ENCODE peak calls at places on chromosomes 16 and 17, in five cellular contexts. T is cardiac muscle cell, R is Calu3, N is AG04450, J is GM13976. L is an unnamed sample.

GRCh38 chr17:2057130-2057713 is 2.3 kb downstream of the HIC1 start:
- DNase-seq in J (peak), N (no peak), T (peak), R (no peak), L (no peak)

GRCh38 chr16:49649013-49649785 is 206.7 kb downstream of the ZNF423 start:
- DNase-seq in T (peak), R (no peak), N (no peak), J (no peak), L (no peak)

GRCh38 chr16:70747703-70748631 is 53.0 kb downstream of the VAC14 start:
- DNase-seq in N (no peak), J (no peak), T (peak), R (peak), L (no peak)

GRCh38 chr17:42979511-42980273 is at the start of gene PTGES3L:
- DNase-seq in T (peak), N (no peak), J (peak), R (peak), L (peak)

GRCh38 chr17:32995416-32995815 is 3.8 kb downstream of the SPACA3 start:
- DNase-seq in N (no peak), T (no peak), J (no peak), R (no peak), L (no peak)

GRCh38 chr16:55508941-55509920 is at the start of gene LPCAT2:
- DNase-seq in N (peak), T (peak), J (peak), R (peak), L (peak)

GRCh38 chr17:8462564-8462963 is 26.9 kb downstream of the NDEL1 start:
- DNase-seq in N (no peak), J (no peak), T (no peak), R (no peak), L (no peak)

GRCh38 chr17:29143894-29144293 is 36.3 kb downstream of the MYO18A start:
- DNase-seq in N (no peak), T (no peak), J (no peak), R (no peak), L (no peak)

GRCh38 chr17:59510611-59511010 is 54.8 kb upstream of the DHX40 start:
- DNase-seq in T (no peak), J (no peak), N (no peak), R (no peak), L (no peak)

GRCh38 chr17:75153854-75154194 is 488 bp downstream of the JPT1 start:
- DNase-seq in J (peak), R (no peak), N (no peak), T (no peak), L (peak)

GRCh38 chr17:82154881-82155331 is 56.9 kb upstream of the FASN start:
- DNase-seq in T (no peak), N (no peak), J (no peak), R (no peak), L (no peak)

GRCh38 chr17:58052951-58053715 is 30.1 kb upstream of the DYNLL2 start:
- DNase-seq in N (no peak), T (no peak), R (no peak), J (no peak), L (no peak)

GRCh38 chr17:58284613-58285421 is 4.1 kb upstream of the MPO start:
- DNase-seq in N (no peak), J (no peak), R (no peak), T (peak), L (no peak)

GRCh38 chr16:89313583-89313982 is 96.1 kb downstream of the ZNF778 start:
- DNase-seq in T (no peak), R (no peak), J (no peak), N (no peak), L (no peak)

GRCh38 chr17:39794249-39794970 is 56.7 kb downstream of the GRB7 start:
- DNase-seq in J (peak), N (no peak), T (no peak), R (peak), L (no peak)

GRCh38 chr17:40480501-40481003 is 20.9 kb downstream of the TNS4 start:
- DNase-seq in R (peak), J (peak), T (no peak), N (no peak), L (no peak)

GRCh38 chr17:78484300-78485159 is 92.7 kb downstream of the DNAH17 start:
- DNase-seq in N (no peak), J (peak), R (peak), T (peak), L (no peak)

GRCh38 chr16:57753448-57754353 is 18.1 kb downstream of the KATNB1 start:
- DNase-seq in N (no peak), R (no peak), J (no peak), T (no peak), L (no peak)

GRCh38 chr17:63751806-63752205 is 10.2 kb upstream of the STRADA start:
- DNase-seq in J (peak), N (no peak), R (no peak), T (peak), L (no peak)

GRCh38 chr16:12677472-12677871 is 126.2 kb downstream of the CPPED1 start:
- DNase-seq in R (no peak), T (no peak), J (no peak), N (no peak), L (no peak)

GRCh38 chr16:45454-45853 is 8.0 kb downstream of the POLR3K start:
- DNase-seq in R (no peak), T (no peak), J (no peak), N (no peak), L (no peak)

GRCh38 chr16:28264656-28265055 is 27.7 kb upstream of the SBK1 start:
- DNase-seq in R (peak), J (no peak), N (no peak), T (peak), L (no peak)

GRCh38 chr17:80219777-80220708 is at the start of the genes SGSH and SLC26A11:
- DNase-seq in J (peak), N (no peak), T (peak), R (peak), L (peak)
- TF ChIP-seq CTCF in J (no peak), N (no peak), T (no peak), R (peak), L (peak)

GRCh38 chr16:16019488-16019887 is 70.1 kb downstream of the ABCC1 start:
- DNase-seq in R (peak), J (no peak), T (peak), N (no peak), L (no peak)
- TF ChIP-seq CTCF in R (no peak), J (no peak), T (no peak), N (no peak), L (no peak)

DNA sequence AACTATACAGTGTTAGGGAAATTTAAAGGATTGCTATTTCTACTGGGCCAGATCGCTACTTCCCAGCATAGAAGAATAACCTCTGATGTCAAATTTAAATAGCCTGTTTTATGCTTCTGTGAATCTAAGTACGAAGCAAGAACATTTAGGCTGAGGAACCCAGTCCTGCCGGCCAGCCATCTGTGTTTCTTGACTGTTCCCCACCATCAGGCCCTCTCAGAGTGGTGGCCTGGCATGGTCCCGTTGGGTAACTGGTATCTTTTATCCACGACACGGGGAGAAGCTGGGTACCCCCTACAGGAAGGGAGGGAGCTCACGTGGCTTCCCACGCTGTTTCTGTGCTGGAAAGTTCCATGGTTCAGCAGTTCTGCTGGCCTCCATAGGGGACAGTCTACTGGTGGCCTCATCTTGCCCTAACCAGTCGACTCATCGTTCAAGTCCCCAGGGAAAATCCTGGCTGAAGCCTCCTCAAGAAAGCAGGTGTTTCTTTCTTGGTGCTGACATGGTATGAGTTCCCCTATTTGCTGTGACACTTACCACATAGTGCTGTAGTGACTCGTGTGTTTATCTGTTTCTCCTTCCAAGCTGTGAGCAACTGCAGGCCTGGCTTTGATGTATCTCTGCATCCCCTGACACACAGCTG is 201.7 kb upstream of the NLRP1 start:
- DNase-seq in T (no peak), R (no peak), J (peak), N (peak), L (no peak)
- TF ChIP-seq CTCF in T (no peak), R (no peak), J (no peak), N (no peak), L (no peak)

GRCh38 chr16:21701271-21701670 is 37.5 kb downstream of the OTOA start:
- DNase-seq in T (no peak), J (no peak), R (no peak), N (no peak), L (no peak)

GRCh38 chr16:21703156-21703555 is 39.4 kb downstream of the OTOA start:
- DNase-seq in J (no peak), N (no peak), T (no peak), R (no peak), L (no peak)

GRCh38 chr16:21697032-21697431 is 33.3 kb downstream of the OTOA start:
- DNase-seq in N (no peak), J (no peak), R (no peak), T (no peak), L (no peak)

GRCh38 chr16:21702259-21702658 is 38.5 kb downstream of the OTOA start:
- DNase-seq in J (no peak), R (no peak), T (no peak), N (no peak), L (no peak)

DNA sequence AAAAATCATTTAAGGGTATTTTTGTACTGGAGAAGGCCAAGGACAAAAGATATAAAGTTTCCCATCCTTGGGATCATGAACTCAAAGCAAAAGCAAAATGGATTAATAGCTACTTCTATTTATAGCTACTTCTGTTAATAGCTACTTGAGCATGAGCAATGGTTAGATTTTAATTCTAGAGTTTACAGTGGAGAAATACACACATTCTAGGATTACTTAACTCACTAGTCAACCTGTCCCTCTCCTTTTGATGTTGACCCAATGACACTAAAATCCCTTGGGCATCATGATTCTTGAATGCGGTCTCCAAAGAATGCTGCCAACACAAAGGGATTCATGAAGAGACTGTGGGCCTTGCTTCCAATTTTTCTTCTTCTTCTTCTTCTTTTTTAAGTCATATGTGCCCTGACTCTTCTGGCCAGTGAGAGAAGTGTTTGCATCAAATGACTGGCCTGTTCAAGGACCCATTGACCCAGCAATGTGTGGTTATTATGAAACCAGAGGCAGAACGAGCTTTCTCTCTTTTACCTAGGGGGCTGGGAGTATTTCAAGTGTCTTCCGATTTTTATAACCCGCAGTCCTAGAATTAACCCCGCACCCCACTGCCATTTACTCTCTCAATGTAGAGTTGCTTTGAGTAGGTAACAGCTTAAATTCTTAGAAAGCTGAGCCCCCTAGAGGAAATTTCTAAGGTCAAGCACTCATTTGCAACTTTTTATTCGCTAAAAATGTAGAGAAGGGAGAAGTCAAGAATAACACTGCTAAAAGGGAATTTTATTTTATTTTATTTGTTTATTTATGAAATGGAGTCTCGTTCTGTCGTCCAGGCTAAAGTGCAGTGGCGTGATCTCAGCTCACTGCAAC is 34.6 kb downstream of the OTOA start:
- DNase-seq in T (no peak), N (no peak), J (no peak), R (no peak), L (no peak)
- TF ChIP-seq CTCF in T (no peak), N (no peak), J (no peak), R (no peak), L (peak)

DNA sequence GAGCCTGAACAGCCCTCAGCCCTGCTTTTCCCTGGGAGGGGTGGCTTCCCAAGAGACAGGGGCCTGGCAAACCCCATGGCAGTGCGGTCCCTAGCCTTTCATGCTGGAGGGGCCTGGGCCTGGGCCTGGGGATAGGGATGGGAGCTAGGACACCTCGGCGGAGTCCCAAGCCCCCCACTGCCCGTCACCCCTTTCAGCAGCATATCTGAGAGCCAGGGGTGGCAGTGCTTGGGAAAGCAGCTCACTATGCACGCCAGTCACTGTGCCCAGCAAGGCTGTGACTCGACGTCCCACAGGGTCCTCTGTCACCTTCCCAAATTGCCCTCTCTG is 612 bp upstream of the SLC47A2 start:
- DNase-seq in T (no peak), R (no peak), J (no peak), N (no peak), L (no peak)
- TF ChIP-seq CTCF in T (no peak), R (no peak), J (no peak), N (no peak), L (no peak)

GRCh38 chr17:80621335-80622169 is 76.9 kb downstream of the RPTOR start:
- DNase-seq in N (no peak), T (no peak), R (no peak), J (no peak), L (no peak)

GRCh38 chr17:80625627-80626026 is 81.0 kb downstream of the RPTOR start:
- DNase-seq in J (no peak), T (no peak), N (no peak), R (peak), L (no peak)

GRCh38 chr17:80624864-80625263 is 80.2 kb downstream of the RPTOR start:
- DNase-seq in J (no peak), R (no peak), T (no peak), N (no peak), L (no peak)

GRCh38 chr17:80619535-80620235 is 75.0 kb downstream of the RPTOR start:
- DNase-seq in R (peak), T (no peak), J (no peak), N (no peak), L (no peak)

DNA sequence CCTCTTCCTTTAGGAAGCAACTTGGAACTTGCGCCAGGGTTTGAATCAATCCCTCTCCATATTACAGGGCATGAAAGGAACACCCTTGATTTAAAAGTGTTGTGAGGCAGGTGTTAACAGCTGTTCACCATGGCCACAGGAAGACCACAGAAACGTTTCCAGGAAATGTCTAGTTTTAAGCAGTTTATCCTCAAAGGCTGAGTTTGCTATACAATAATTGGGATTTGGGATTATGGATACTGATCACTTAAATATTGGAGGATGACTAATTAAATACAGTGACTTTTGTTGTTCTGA is 77.5 kb downstream of the RPTOR start:
- DNase-seq in R (no peak), N (no peak), J (no peak), T (no peak), L (no peak)
- TF ChIP-seq CTCF in R (no peak), N (no peak), J (no peak), T (no peak), L (no peak)

GRCh38 chr17:36545093-36545464 is 360 bp downstream of the GGNBP2 start:
- DNase-seq in J (no peak), N (no peak), R (peak), T (no peak), L (peak)

GRCh38 chr17:36545465-36546417 is 1.0 kb downstream of the GGNBP2 start:
- DNase-seq in J (peak), N (peak), R (peak), T (peak), L (peak)

GRCh38 chr17:36544320-36545092 is at the start of gene GGNBP2:
- DNase-seq in N (peak), T (peak), J (peak), R (peak), L (peak)

GRCh38 chr17:36542755-36543154 is 2.0 kb upstream of the GGNBP2 start:
- DNase-seq in T (no peak), R (no peak), N (no peak), J (no peak), L (no peak)

DNA sequence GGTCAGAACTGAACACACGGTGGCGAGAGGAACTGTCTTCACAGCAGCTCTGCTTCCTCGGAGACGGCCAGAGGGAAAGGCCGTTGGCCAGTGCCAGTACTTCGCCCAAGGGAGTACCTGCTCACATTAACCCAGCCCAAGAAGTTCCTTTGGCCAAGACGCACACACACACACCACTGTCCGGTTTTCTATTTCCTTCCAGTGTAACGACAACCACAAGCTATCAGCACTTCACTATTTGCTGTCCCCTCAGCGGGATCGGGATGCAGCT is 735 bp upstream of the GGNBP2 start:
- DNase-seq in R (no peak), J (peak), T (peak), N (no peak), L (peak)
- TF ChIP-seq CTCF in R (no peak), J (no peak), T (no peak), N (peak), L (no peak)

GRCh38 chr17:55344514-55344997 is 77.1 kb downstream of the MMD start:
- DNase-seq in J (no peak), T (no peak), N (no peak), R (no peak), L (no peak)
- TF ChIP-seq CTCF in J (no peak), T (no peak), N (no peak), R (no peak), L (no peak)

L was measured in progenitor cell of endocrine pancreas.